ENCODE peak calls at places on chromosome 3, in nine cellular contexts. S is left ventricle myocardium inferior, R is neural progenitor cell, I is pancreas, B is dorsolateral prefrontal cortex, C is cardiac muscle cell, T is adrenal gland, U is colonic mucosa, J is epithelial cell of proximal tubule. M is an unnamed sample.

GRCh38 chr3:16372362-16373269 is 107.6 kb downstream of the OXNAD1 start:
- DNase-seq in I (no peak), C (peak), T (no peak), J (peak), B (no peak), S (no peak), R (no peak), U (no peak), M (no peak)

GRCh38 chr3:170027691-170028102 is 10.1 kb upstream of the GPR160 start:
- DNase-seq in I (no peak), C (no peak), S (no peak), R (no peak), U (no peak), T (no peak), J (no peak), B (no peak), M (no peak)

GRCh38 chr3:10753964-10754363 is 62.1 kb upstream of the SLC6A11 start:
- DNase-seq in R (peak), S (peak), B (no peak), I (no peak), T (peak), C (peak), J (no peak), U (peak), M (no peak)

GRCh38 chr3:144746631-144747030 is 775.0 kb downstream of the DIPK2A start:
- DNase-seq in S (no peak), T (no peak), B (no peak), U (no peak), I (no peak), R (no peak), C (peak), J (no peak), M (no peak)

GRCh38 chr3:31550452-31551251 is 17.9 kb downstream of the STT3B start:
- DNase-seq in R (peak), C (peak), T (no peak), B (no peak), S (no peak), J (no peak), U (no peak), I (no peak), M (no peak)

GRCh38 chr3:134754768-134755559 is 40.1 kb upstream of the EPHB1 start:
- DNase-seq in T (peak), R (peak), I (no peak), U (peak), S (peak), C (peak), B (no peak), J (no peak), M (no peak)

GRCh38 chr3:78976200-78976599 is 791.6 kb downstream of the ROBO1 start:
- DNase-seq in J (no peak), I (no peak), T (no peak), C (no peak), U (no peak), B (no peak), S (no peak), R (no peak), M (no peak)

GRCh38 chr3:7913283-7913682 is 588.3 kb upstream of the LMCD1 start:
- DNase-seq in B (no peak), I (no peak), R (no peak), T (no peak), S (no peak), J (no peak), C (no peak), U (no peak), M (no peak)

GRCh38 chr3:117097356-117097755 is 387.8 kb downstream of the TUSC7 start:
- DNase-seq in C (no peak), U (no peak), T (no peak), B (no peak), I (no peak), S (no peak), R (no peak), J (no peak), M (no peak)

GRCh38 chr3:4306860-4307259 is 3.7 kb downstream of the SETMAR start:
- DNase-seq in C (peak), B (no peak), J (no peak), I (no peak), T (no peak), U (no peak), R (no peak), S (no peak), M (no peak)

GRCh38 chr3:179376474-179376873 is 29.0 kb downstream of the MFN1 start:
- DNase-seq in T (no peak), B (no peak), J (no peak), I (no peak), R (no peak), C (no peak), S (no peak), U (no peak), M (no peak)

GRCh38 chr3:16907245-16907644 is 22.5 kb downstream of the PLCL2 start:
- DNase-seq in S (no peak), J (no peak), I (no peak), R (no peak), U (no peak), B (no peak), C (peak), T (no peak), M (no peak)

GRCh38 chr3:17133637-17134545 is 249.1 kb downstream of the PLCL2 start:
- DNase-seq in R (no peak), U (no peak), C (peak), I (no peak), B (no peak), J (no peak), T (peak), S (no peak), M (no peak)

GRCh38 chr3:112127522-112128494 is 5.2 kb downstream of the GCSAM start:
- DNase-seq in J (no peak), B (no peak), R (no peak), S (no peak), C (no peak), T (no peak), U (no peak), I (no peak), M (no peak)
- H3K4me3 ChIP-seq in J (no peak), B (no peak), R (no peak), S (peak), C (no peak), T (peak), U (no peak), I (no peak), M (no peak)

GRCh38 chr3:71453822-71454512 is 129.6 kb downstream of the FOXP1 start:
- DNase-seq in S (no peak), B (no peak), U (peak), T (no peak), I (no peak), R (no peak), C (no peak), J (no peak), M (no peak)
- H3K4me3 ChIP-seq in S (no peak), B (no peak), U (no peak), T (no peak), I (no peak), R (no peak), C (no peak), J (no peak), M (no peak)

DNA sequence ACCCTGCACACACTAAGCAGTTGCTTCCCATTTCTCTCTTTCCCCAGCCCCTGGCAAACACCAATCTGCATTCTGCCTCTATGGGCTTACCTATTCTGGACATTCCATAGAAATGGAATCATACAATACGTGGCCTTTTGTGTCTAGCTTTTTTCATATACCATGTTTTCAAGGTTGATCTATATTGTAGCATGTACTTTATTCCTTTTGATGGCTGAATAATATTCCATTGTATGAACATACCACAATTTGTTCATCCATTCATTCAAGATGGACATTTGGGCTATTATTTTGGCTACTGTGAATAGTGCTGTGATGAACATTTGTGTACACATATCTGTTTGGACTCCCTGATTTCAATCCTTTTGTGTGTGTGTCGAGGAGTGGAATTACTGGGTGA is 18.1 kb upstream of the ADAMTS9 start:
- DNase-seq in J (no peak), U (no peak), C (no peak), S (no peak), R (no peak), I (no peak), B (no peak), T (no peak), M (no peak)
- H3K4me3 ChIP-seq in J (no peak), U (no peak), C (no peak), S (no peak), R (no peak), I (no peak), B (no peak), T (no peak), M (no peak)

GRCh38 chr3:128498127-128498626 is 5.2 kb upstream of the GATA2 start:
- DNase-seq in R (no peak), B (no peak), C (no peak), J (no peak), T (peak), I (peak), S (no peak), U (no peak), M (no peak)
- H3K4me3 ChIP-seq in R (peak), B (peak), C (peak), J (no peak), T (peak), I (peak), S (peak), U (no peak), M (peak)

DNA sequence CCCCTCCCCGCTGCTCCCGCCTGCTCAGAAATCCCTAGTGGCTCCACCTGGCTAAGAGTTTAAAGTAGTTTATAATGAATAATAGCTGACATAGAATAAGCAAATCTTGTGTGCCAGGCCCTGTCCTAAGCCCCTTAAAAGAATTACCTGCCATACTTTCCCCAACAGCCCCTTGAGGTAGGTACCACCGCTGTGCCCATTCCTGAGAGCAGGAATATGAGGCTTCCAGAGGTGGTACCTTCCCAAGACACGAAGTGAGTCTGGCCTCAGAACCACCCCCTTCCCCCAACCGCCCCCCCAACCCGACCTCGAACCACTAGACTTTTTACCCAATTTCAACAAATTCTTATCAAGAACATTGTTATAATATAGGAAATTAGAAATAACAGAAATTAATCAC is 1.2 kb downstream of the ABHD6 start:
- DNase-seq in T (no peak), J (no peak), C (no peak), B (no peak), U (no peak), R (no peak), I (no peak), S (no peak), M (no peak)
- H3K4me3 ChIP-seq in T (peak), J (peak), C (peak), B (peak), U (peak), R (peak), I (no peak), S (peak), M (peak)

GRCh38 chr3:156816794-156817741 is 9.1 kb upstream of the LEKR1 start:
- DNase-seq in R (peak), C (peak), B (peak), U (peak), T (peak), I (peak), S (peak), J (no peak), M (peak)
- H3K4me3 ChIP-seq in R (peak), C (peak), B (peak), U (peak), T (peak), I (peak), S (peak), J (peak), M (peak)

GRCh38 chr3:119234610-119235009 is 6.1 kb downstream of the B4GALT4 start:
- DNase-seq in C (no peak), R (no peak), B (no peak), T (no peak), S (no peak), U (no peak), J (no peak), I (no peak), M (no peak)
- H3K4me3 ChIP-seq in C (no peak), R (no peak), B (no peak), T (no peak), S (no peak), U (no peak), J (no peak), I (no peak), M (no peak)